ENCODE peak calls at places on chromosomes 7 and 10, in four cellular contexts. One of them, this sample, is unnamed.

GRCh38 chr7:17633099-17633498 is 307.2 kb downstream of the SNX13 start:
- DNase-seq in H1: no peak
- DNase-seq in HCT116: peak; percentile 41
- DNase-seq in GM12878: no peak
- DNase-seq in this sample: no peak

GRCh38 chr7:142379445-142379844 is 121.6 kb upstream of the PRSS58 start:
- DNase-seq in HCT116: no peak
- DNase-seq in GM12878: no peak
- DNase-seq in H1: no peak
- DNase-seq in this sample: no peak

GRCh38 chr10:12960431-12960898 is 41.0 kb downstream of the CCDC3 start:
- DNase-seq in GM12878: no peak
- DNase-seq in HCT116: no peak
- DNase-seq in H1: no peak
- DNase-seq in this sample: no peak

GRCh38 chr10:112332509-112333228 is 41.2 kb upstream of the ACSL5 start:
- DNase-seq in GM12878: no peak
- DNase-seq in H1: no peak
- DNase-seq in HCT116: peak; percentile 94
- DNase-seq in this sample: no peak

GRCh38 chr7:98133181-98133580 is 26.5 kb downstream of the LMTK2 start:
- DNase-seq in H1: no peak
- DNase-seq in HCT116: no peak
- DNase-seq in GM12878: peak; percentile 63
- DNase-seq in this sample: peak; percentile 80

GRCh38 chr10:17348111-17349008 is 106.0 kb downstream of the ST8SIA6 start:
- DNase-seq in GM12878: no peak
- DNase-seq in H1: no peak
- DNase-seq in HCT116: peak; percentile 83
- DNase-seq in this sample: peak; percentile 75

GRCh38 chr7:135964254-135964653 is 12.9 kb downstream of the MTPN start:
- DNase-seq in H1: no peak
- DNase-seq in GM12878: no peak
- DNase-seq in HCT116: no peak
- DNase-seq in this sample: no peak

GRCh38 chr7:39504963-39505362 is 61.2 kb upstream of the YAE1 start:
- DNase-seq in GM12878: no peak
- DNase-seq in HCT116: peak; percentile 3
- DNase-seq in H1: no peak
- DNase-seq in this sample: peak; percentile 52

GRCh38 chr7:158695726-158696452 is 8.7 kb downstream of the NCAPG2 start:
- DNase-seq in GM12878: peak; percentile 28
- DNase-seq in H1: no peak
- DNase-seq in HCT116: peak; percentile 34
- DNase-seq in this sample: no peak

GRCh38 chr7:79806161-79806734 is 328.4 kb upstream of the GNAI1 start:
- DNase-seq in HCT116: peak; percentile 19
- DNase-seq in H1: no peak
- DNase-seq in GM12878: no peak
- DNase-seq in this sample: no peak

GRCh38 chr7:65489260-65489767 is 115.7 kb downstream of the ZNF92 start:
- DNase-seq in GM12878: no peak
- DNase-seq in HCT116: no peak
- DNase-seq in H1: no peak
- DNase-seq in this sample: no peak

GRCh38 chr7:47580811-47581331 is 1.0 kb downstream of the TNS3 start:
- DNase-seq in HCT116: no peak
- DNase-seq in H1: no peak
- DNase-seq in GM12878: no peak
- DNase-seq in this sample: no peak

GRCh38 chr10:945778-946177 is 14.3 kb upstream of the LARP4B start:
- DNase-seq in H1: no peak
- DNase-seq in GM12878: no peak
- DNase-seq in HCT116: no peak
- DNase-seq in this sample: no peak

GRCh38 chr7:150363872-150364271 is 4.8 kb upstream of the REPIN1 start:
- DNase-seq in GM12878: no peak
- DNase-seq in H1: no peak
- DNase-seq in HCT116: no peak
- DNase-seq in this sample: no peak

GRCh38 chr10:121262774-121263406 is 335.4 kb downstream of the FGFR2 start:
- DNase-seq in GM12878: no peak
- DNase-seq in HCT116: no peak
- DNase-seq in H1: no peak
- DNase-seq in this sample: no peak

GRCh38 chr10:91883549-91884542 is 25.4 kb downstream of the FGFBP3 start:
- DNase-seq in H1: no peak
- DNase-seq in HCT116: no peak
- DNase-seq in GM12878: no peak
- DNase-seq in this sample: no peak

GRCh38 chr7:158609313-158609974 is 21.8 kb upstream of the PTPRN2 start:
- DNase-seq in H1: no peak
- DNase-seq in GM12878: no peak
- DNase-seq in HCT116: no peak
- DNase-seq in this sample: no peak

GRCh38 chr10:89378006-89378627 is at the start of gene IFIT1B:
- DNase-seq in H1: no peak
- DNase-seq in GM12878: no peak
- DNase-seq in HCT116: no peak
- DNase-seq in this sample: no peak
- TF ChIP-seq EGR1 in H1: no peak
- TF ChIP-seq EGR1 in GM12878: no peak
- TF ChIP-seq EGR1 in HCT116: no peak
- TF ChIP-seq EGR1 in this sample: no peak

GRCh38 chr10:3095373-3096139 is 28.2 kb downstream of the PFKP start:
- DNase-seq in H1: no peak
- DNase-seq in HCT116: peak; percentile 97
- DNase-seq in GM12878: peak; percentile 25
- DNase-seq in this sample: peak; percentile 86
- TF ChIP-seq EGR1 in H1: no peak
- TF ChIP-seq EGR1 in HCT116: no peak
- TF ChIP-seq EGR1 in GM12878: no peak
- TF ChIP-seq EGR1 in this sample: no peak

GRCh38 chr7:4531236-4531635 is 150.9 kb upstream of the FOXK1 start:
- DNase-seq in GM12878: no peak
- DNase-seq in HCT116: no peak
- DNase-seq in H1: peak; percentile 13
- DNase-seq in this sample: no peak
- TF ChIP-seq EGR1 in GM12878: no peak
- TF ChIP-seq EGR1 in HCT116: no peak
- TF ChIP-seq EGR1 in H1: no peak
- TF ChIP-seq EGR1 in this sample: no peak

GRCh38 chr7:33444501-33444900 is 315.1 kb downstream of the BBS9 start:
- DNase-seq in HCT116: no peak
- DNase-seq in GM12878: no peak
- DNase-seq in H1: no peak
- DNase-seq in this sample: no peak
- TF ChIP-seq EGR1 in HCT116: no peak
- TF ChIP-seq EGR1 in GM12878: no peak
- TF ChIP-seq EGR1 in H1: no peak
- TF ChIP-seq EGR1 in this sample: no peak

GRCh38 chr10:3783313-3783689 is 1.7 kb downstream of the KLF6 start:
- DNase-seq in GM12878: peak; percentile 60
- DNase-seq in H1: no peak
- DNase-seq in HCT116: no peak
- DNase-seq in this sample: no peak

GRCh38 chr10:3780766-3781457 is 4.1 kb downstream of the KLF6 start:
- DNase-seq in GM12878: no peak
- DNase-seq in HCT116: no peak
- DNase-seq in H1: no peak
- DNase-seq in this sample: no peak

GRCh38 chr10:3781458-3782098 is 3.4 kb downstream of the KLF6 start:
- DNase-seq in HCT116: no peak
- DNase-seq in GM12878: no peak
- DNase-seq in H1: no peak
- DNase-seq in this sample: no peak

GRCh38 chr10:3782456-3783312 is 2.3 kb downstream of the KLF6 start:
- DNase-seq in GM12878: no peak
- DNase-seq in H1: no peak
- DNase-seq in HCT116: no peak
- DNase-seq in this sample: peak; percentile 74

GRCh38 chr10:3782099-3782455 is 2.9 kb downstream of the KLF6 start:
- DNase-seq in H1: no peak
- DNase-seq in HCT116: no peak
- DNase-seq in GM12878: no peak
- DNase-seq in this sample: no peak
- TF ChIP-seq EGR1 in H1: no peak
- TF ChIP-seq EGR1 in HCT116: no peak
- TF ChIP-seq EGR1 in GM12878: no peak
- TF ChIP-seq EGR1 in this sample: no peak

GRCh38 chr10:89216056-89216455 is 8.9 kb upstream of the CH25H start:
- DNase-seq in HCT116: no peak
- DNase-seq in H1: no peak
- DNase-seq in GM12878: no peak
- DNase-seq in this sample: no peak

GRCh38 chr10:89210794-89211425 is 3.8 kb upstream of the CH25H start:
- DNase-seq in HCT116: no peak
- DNase-seq in H1: no peak
- DNase-seq in GM12878: no peak
- DNase-seq in this sample: no peak

GRCh38 chr10:89214766-89215165 is 7.6 kb upstream of the CH25H start:
- DNase-seq in GM12878: no peak
- DNase-seq in HCT116: no peak
- DNase-seq in H1: no peak
- DNase-seq in this sample: no peak

GRCh38 chr10:89215511-89215910 is 8.4 kb upstream of the CH25H start:
- DNase-seq in H1: no peak
- DNase-seq in HCT116: no peak
- DNase-seq in GM12878: no peak
- DNase-seq in this sample: no peak

GRCh38 chr10:89213191-89213808 is 6.2 kb upstream of the CH25H start:
- DNase-seq in HCT116: no peak
- DNase-seq in H1: no peak
- DNase-seq in GM12878: no peak
- DNase-seq in this sample: peak; percentile 19
- TF ChIP-seq EGR1 in HCT116: no peak
- TF ChIP-seq EGR1 in H1: no peak
- TF ChIP-seq EGR1 in GM12878: no peak
- TF ChIP-seq EGR1 in this sample: peak; percentile 13

DNA sequence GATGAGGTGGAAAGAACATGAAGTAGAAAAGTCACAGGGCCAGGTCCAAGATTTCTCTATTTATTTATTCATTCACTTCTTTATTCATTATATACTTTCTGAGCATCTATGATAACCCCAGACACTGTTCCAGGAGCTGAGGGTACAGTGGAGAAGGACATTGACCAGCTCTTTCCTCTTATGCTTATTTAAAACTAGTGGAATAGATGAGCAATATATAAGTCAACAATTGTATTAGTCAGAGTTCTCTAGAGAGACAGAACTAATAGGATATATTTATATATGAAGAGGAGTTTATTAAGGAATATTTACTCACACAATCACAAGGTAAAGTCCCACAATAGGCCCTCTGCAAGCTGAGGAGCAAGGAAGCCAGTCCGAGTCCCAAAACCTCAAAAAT is 15.0 kb upstream of the GPR37 start:
- DNase-seq in GM12878: no peak
- DNase-seq in H1: no peak
- DNase-seq in HCT116: no peak
- DNase-seq in this sample: no peak
- TF ChIP-seq EGR1 in GM12878: no peak
- TF ChIP-seq EGR1 in H1: no peak
- TF ChIP-seq EGR1 in HCT116: no peak
- TF ChIP-seq EGR1 in this sample: no peak

GRCh38 chr10:70418229-70418628 is 14.3 kb downstream of the EIF4EBP2 start:
- DNase-seq in H1: no peak
- DNase-seq in GM12878: no peak
- DNase-seq in HCT116: no peak
- DNase-seq in this sample: no peak
- TF ChIP-seq EGR1 in H1: no peak
- TF ChIP-seq EGR1 in GM12878: no peak
- TF ChIP-seq EGR1 in HCT116: no peak
- TF ChIP-seq EGR1 in this sample: no peak

DNA sequence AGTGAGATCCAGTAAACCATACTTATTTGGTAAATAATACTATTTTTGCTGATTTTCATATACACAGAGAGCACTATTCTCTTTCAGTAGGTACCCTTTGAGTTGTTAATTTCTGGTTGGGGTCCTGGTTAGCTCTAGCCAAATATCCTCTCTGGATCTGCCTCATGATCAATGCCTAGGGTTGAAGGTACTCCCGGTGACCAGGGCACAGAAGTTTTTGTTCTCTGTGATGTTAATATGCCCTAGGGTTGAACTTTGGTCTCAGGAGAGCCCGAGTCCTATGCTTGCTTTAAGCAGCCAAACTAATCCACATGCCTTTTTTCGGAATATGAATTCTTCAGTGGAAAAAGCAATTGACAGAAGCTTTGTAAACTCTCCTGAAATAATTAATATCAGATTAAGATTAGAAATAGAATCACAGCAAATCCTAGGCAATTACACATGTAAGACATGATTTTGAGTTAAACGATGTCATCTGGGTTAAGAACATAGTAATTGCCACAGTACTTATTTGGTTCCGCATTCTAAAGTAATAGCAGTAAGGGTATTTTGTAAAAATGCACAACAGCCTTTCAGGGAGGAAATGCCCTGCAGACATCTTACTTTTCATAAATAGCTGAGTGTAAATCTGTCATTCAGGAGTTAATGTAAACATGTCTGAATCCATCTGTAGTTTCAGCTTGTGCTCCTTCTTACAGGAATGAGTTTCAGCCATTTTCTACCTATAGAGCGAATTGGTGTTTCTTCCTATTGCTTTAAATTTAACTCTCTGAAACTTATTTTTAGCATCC is 10.1 kb downstream of the CHN2 start:
- DNase-seq in H1: no peak
- DNase-seq in HCT116: no peak
- DNase-seq in GM12878: no peak
- DNase-seq in this sample: no peak
- TF ChIP-seq EGR1 in H1: no peak
- TF ChIP-seq EGR1 in HCT116: no peak
- TF ChIP-seq EGR1 in GM12878: no peak
- TF ChIP-seq EGR1 in this sample: no peak